ENCODE peak calls at places on chromosomes 4 and X, in six cellular contexts. S is astrocyte of the spinal cord, V is uterus, W is BJ, M is pancreas, B is coronary artery. O is an unnamed sample.

GRCh38 chrX:79259073-79259689 is 108.0 kb downstream of the ITM2A start:
- DNase-seq in B (no peak), V (no peak), M (no peak), S (no peak), W (no peak), O (no peak)

GRCh38 chr4:149031399-149031798 is 589.2 kb upstream of the NR3C2 start:
- DNase-seq in B (no peak), M (peak), V (no peak), W (no peak), S (peak), O (no peak)

GRCh38 chr4:32499176-32499575 is 1779.0 kb downstream of the PCDH7 start:
- DNase-seq in B (no peak), W (no peak), M (no peak), V (no peak), S (peak), O (no peak)

GRCh38 chr4:102564399-102564921 is 63.3 kb downstream of the NFKB1 start:
- DNase-seq in M (no peak), W (no peak), S (peak), B (no peak), V (no peak), O (no peak)

GRCh38 chr4:176534566-176534965 is 214.8 kb downstream of the SPCS3 start:
- DNase-seq in S (peak), M (no peak), V (no peak), W (peak), B (no peak), O (no peak)

GRCh38 chrX:22320236-22320635 is 47.5 kb downstream of the CBLL2 start:
- DNase-seq in S (no peak), M (no peak), V (no peak), W (no peak), B (no peak), O (no peak)

GRCh38 chr4:7381221-7381889 is 53.4 kb downstream of the PSAPL1 start:
- DNase-seq in V (no peak), W (no peak), S (no peak), M (no peak), B (no peak), O (peak)

GRCh38 chrX:18698762-18699650 is 8.4 kb upstream of the PPEF1 start:
- DNase-seq in M (no peak), V (no peak), S (no peak), B (no peak), W (no peak), O (no peak)

GRCh38 chr4:21765810-21766407 is 182.7 kb downstream of the KCNIP4 start:
- DNase-seq in M (peak), W (no peak), B (no peak), S (peak), V (peak), O (no peak)

GRCh38 chrX:23900220-23900797 is 7.4 kb downstream of the APOO start:
- DNase-seq in B (no peak), M (no peak), W (no peak), S (no peak), V (no peak), O (peak)

GRCh38 chrX:23904096-23904495 is 3.6 kb downstream of the APOO start:
- DNase-seq in B (no peak), W (no peak), V (no peak), M (no peak), S (peak), O (no peak)

GRCh38 chrX:23901065-23901464 is 6.7 kb downstream of the APOO start:
- DNase-seq in B (no peak), V (no peak), W (no peak), M (no peak), S (peak), O (peak)

GRCh38 chrX:23902419-23902818 is 5.3 kb downstream of the APOO start:
- DNase-seq in S (peak), V (no peak), B (no peak), W (no peak), M (no peak), O (no peak)

GRCh38 chrX:23901805-23902204 is 5.9 kb downstream of the APOO start:
- DNase-seq in S (peak), W (no peak), V (peak), B (no peak), M (peak), O (peak)
- TF ChIP-seq CTCF in S (peak), W (peak), V (peak), B (no peak), M (no peak), O (peak)

GRCh38 chrX:40097492-40098263 is at the start of gene BCOR:
- DNase-seq in V (peak), W (no peak), S (no peak), B (peak), M (peak), O (peak)
- H3K4me3 ChIP-seq in V (peak), W (peak), S (peak), B (peak), M (peak), O (peak)

DNA sequence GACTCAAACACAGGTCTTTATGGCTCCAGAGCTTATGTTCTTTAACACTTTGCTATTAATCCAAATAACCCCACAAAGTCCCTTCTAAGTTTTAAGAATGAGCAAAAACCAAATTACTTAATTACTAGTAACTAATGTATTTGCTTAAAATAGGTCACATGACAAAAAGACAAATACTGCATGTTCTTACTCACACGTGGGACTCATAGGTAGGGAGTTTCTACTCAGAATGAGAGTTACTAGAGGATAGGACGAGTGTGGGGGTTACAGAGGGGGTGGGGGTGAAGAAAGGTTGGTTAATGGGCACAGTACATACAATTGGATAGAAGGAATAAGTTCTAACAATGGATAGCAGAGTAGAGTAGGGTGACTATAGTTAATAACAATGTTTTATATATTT is 5.8 kb downstream of the RPS6KA3 start:
- DNase-seq in V (no peak), S (no peak), M (no peak), W (no peak), B (no peak), O (no peak)
- TF ChIP-seq CTCF in V (no peak), S (no peak), M (no peak), W (no peak), B (no peak), O (no peak)

GRCh38 chr4:153747406-153747805 is 12.4 kb downstream of the RNF175 start:
- DNase-seq in M (no peak), W (no peak), S (no peak), V (no peak), B (no peak), O (no peak)
- H3K4me3 ChIP-seq in M (no peak), W (no peak), S (no peak), V (no peak), B (no peak), O (no peak)

GRCh38 chr4:123399638-123400358 is 3.2 kb downstream of the SPRY1 start:
- DNase-seq in S (peak), W (no peak), M (peak), V (no peak), B (no peak), O (no peak)

GRCh38 chr4:123398803-123399637 is 2.4 kb downstream of the SPRY1 start:
- DNase-seq in B (peak), M (peak), V (peak), W (no peak), S (peak), O (peak)

GRCh38 chr4:123396294-123397275 is at the start of gene SPRY1:
- DNase-seq in M (peak), S (peak), W (no peak), V (peak), B (peak), O (peak)

GRCh38 chr4:123397276-123398150 is 918 bp downstream of the SPRY1 start:
- DNase-seq in B (peak), M (peak), S (no peak), W (no peak), V (peak), O (peak)

DNA sequence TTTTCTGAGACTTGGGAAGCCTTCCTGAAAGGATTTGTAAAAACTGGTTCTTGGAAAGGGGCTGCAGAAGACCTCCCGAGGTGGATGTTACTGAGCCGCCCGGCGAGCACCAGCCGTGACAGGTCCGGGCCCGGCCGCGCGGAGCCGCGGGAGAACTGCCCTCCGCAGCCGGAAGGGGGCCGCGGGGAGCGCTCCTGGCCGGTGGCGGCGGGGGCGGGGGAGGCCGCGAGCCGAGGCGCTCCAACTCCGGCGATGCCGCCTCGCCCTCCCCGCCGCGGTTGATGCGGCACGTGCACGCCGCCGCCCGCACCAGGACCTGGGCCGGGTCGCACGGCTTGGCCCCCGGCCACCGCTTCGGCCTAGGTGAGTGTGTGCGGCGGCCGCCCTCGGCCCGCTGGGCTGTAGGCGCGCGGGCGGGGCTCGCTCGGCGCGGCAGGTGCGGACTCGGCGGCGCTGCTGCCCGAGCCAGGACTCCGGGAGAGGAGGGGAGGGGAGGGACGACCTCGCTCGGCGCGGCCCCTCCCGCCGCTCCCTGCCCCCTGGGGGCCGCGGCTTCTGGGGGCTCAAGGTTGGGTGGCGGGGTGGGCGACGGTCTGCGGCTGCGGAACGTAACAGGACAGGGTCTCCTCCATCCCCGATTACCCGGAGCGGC is 1.7 kb downstream of the SPRY1 start:
- DNase-seq in V (peak), S (peak), B (peak), W (no peak), M (peak), O (peak)
- TF ChIP-seq CTCF in V (peak), S (peak), B (peak), W (peak), M (peak), O (peak)

O was measured in gastrocnemius medialis.